ENCODE peak calls at places on chromosomes 16 and 17, in four cellular contexts. S is GM12878, V is K562, P is H1. N is an unnamed sample.

GRCh38 chr16:57993897-57994296 is 6.6 kb downstream of the ZNF319 start:
- DNase-seq in S (no peak), V (no peak), P (no peak), N (no peak)

GRCh38 chr17:30376621-30377452 is 1.9 kb upstream of the CPD start:
- DNase-seq in S (peak), V (no peak), P (no peak), N (no peak)

GRCh38 chr16:2181952-2182351 is 14.5 kb downstream of the CASKIN1 start:
- DNase-seq in S (no peak), V (no peak), P (no peak), N (no peak)

GRCh38 chr17:13638855-13639458 is 37.2 kb upstream of the HS3ST3A1 start:
- DNase-seq in S (no peak), V (no peak), P (no peak), N (no peak)

GRCh38 chr17:83046759-83047478 is 32.5 kb upstream of the METRNL start:
- DNase-seq in S (no peak), V (no peak), P (peak), N (no peak)

GRCh38 chr16:3945751-3946603 is 65.5 kb upstream of the CREBBP start:
- DNase-seq in S (no peak), V (no peak), P (no peak), N (peak)

GRCh38 chr17:45227101-45227591 is 5.5 kb downstream of the FMNL1 start:
- DNase-seq in S (peak), V (no peak), P (no peak), N (no peak)

GRCh38 chr16:83589576-83589975 is 218.2 kb upstream of the HSBP1 start:
- DNase-seq in S (no peak), V (no peak), P (no peak), N (no peak)

GRCh38 chr17:28878981-28879380 is 18.6 kb downstream of the FLOT2 start:
- DNase-seq in S (no peak), V (peak), P (peak), N (peak)

GRCh38 chr17:10292057-10292931 is 80.5 kb downstream of the MYH13 start:
- DNase-seq in S (peak), V (no peak), P (no peak), N (no peak)

GRCh38 chr16:54936979-54937672 is 6.5 kb downstream of the IRX5 start:
- DNase-seq in S (no peak), V (no peak), P (peak), N (peak)

GRCh38 chr16:27273670-27274522 is 5.3 kb upstream of the NSMCE1 start:
- DNase-seq in S (no peak), V (no peak), P (peak), N (peak)
- TF ChIP-seq KDM1A in S (no peak), V (no peak), P (no peak), N (no peak)

GRCh38 chr17:15255713-15256454 is 9.2 kb downstream of the PMP22 start:
- DNase-seq in S (no peak), V (no peak), P (no peak), N (no peak)
- TF ChIP-seq CHD2 in S (no peak), V (no peak), P (no peak), N (no peak)

GRCh38 chr16:84737192-84737591 is 37.4 kb downstream of the USP10 start:
- DNase-seq in S (no peak), V (no peak), P (no peak), N (no peak)

GRCh38 chr16:84738255-84739038 is 38.6 kb downstream of the USP10 start:
- DNase-seq in S (peak), V (peak), P (peak), N (peak)

GRCh38 chr16:84739349-84740124 is 39.7 kb downstream of the USP10 start:
- DNase-seq in S (no peak), V (no peak), P (no peak), N (no peak)

GRCh38 chr16:84735846-84736586 is 36.2 kb downstream of the USP10 start:
- DNase-seq in S (no peak), V (no peak), P (no peak), N (no peak)

GRCh38 chr16:84737658-84738057 is 37.9 kb downstream of the USP10 start:
- DNase-seq in S (no peak), V (no peak), P (no peak), N (no peak)
- TF ChIP-seq KDM1A in S (no peak), V (no peak), P (no peak), N (no peak)

GRCh38 chr17:81426676-81427445 is 31.6 kb downstream of the BAHCC1 start:
- DNase-seq in S (no peak), V (no peak), P (no peak), N (no peak)

GRCh38 chr17:81428121-81428515 is 32.9 kb downstream of the BAHCC1 start:
- DNase-seq in S (no peak), V (no peak), P (no peak), N (no peak)

GRCh38 chr17:81428521-81428920 is 33.3 kb downstream of the BAHCC1 start:
- DNase-seq in S (no peak), V (no peak), P (no peak), N (no peak)

GRCh38 chr17:81428945-81429344 is 33.7 kb downstream of the BAHCC1 start:
- DNase-seq in S (no peak), V (no peak), P (no peak), N (no peak)

GRCh38 chr17:81427446-81428120 is 32.3 kb downstream of the BAHCC1 start:
- DNase-seq in S (no peak), V (no peak), P (no peak), N (no peak)
- TF ChIP-seq CHD2 in S (no peak), V (no peak), P (no peak), N (no peak)

DNA sequence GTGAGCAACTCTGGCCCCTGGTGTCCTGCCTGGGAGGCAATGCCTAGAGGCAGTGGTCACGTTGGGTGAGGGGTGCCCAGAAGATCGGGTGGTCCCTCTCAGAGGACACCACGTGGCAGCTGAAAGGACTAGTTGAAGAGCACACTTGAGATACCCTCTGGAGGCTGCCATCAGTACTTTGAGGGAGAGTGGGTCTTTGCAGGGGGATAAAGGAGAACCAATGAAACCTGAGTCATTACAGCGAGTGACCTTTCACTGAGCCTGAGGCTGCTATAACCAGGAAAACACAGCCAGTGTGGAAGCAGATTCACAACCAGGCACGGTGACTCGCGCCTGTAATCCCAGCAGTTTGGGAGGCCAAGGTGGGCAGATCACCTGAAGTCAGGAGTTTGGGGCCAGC is 18.9 kb downstream of the CA4 start:
- DNase-seq in S (no peak), V (no peak), P (no peak), N (no peak)
- TF ChIP-seq KDM1A in S (no peak), V (no peak), P (no peak), N (no peak)

GRCh38 chr17:73760186-73760758 is 116.0 kb upstream of the SDK2 start:
- DNase-seq in S (no peak), V (peak), P (peak), N (no peak)
- TF ChIP-seq CHD2 in S (no peak), V (no peak), P (no peak), N (no peak)

GRCh38 chr17:2542056-2542455 is 30.4 kb upstream of the METTL16 start:
- DNase-seq in S (no peak), V (no peak), P (no peak), N (no peak)

GRCh38 chr17:2545393-2545792 is 33.7 kb upstream of the METTL16 start:
- DNase-seq in S (no peak), V (no peak), P (no peak), N (no peak)

GRCh38 chr17:2547176-2547575 is 35.5 kb upstream of the METTL16 start:
- DNase-seq in S (no peak), V (no peak), P (no peak), N (peak)

GRCh38 chr17:2542456-2542855 is 30.8 kb upstream of the METTL16 start:
- DNase-seq in S (peak), V (no peak), P (no peak), N (no peak)
- TF ChIP-seq KDM1A in S (no peak), V (no peak), P (no peak), N (no peak)

GRCh38 chr16:17084134-17084533 is 386.6 kb downstream of the XYLT1 start:
- DNase-seq in S (no peak), V (no peak), P (no peak), N (no peak)
- TF ChIP-seq CHD2 in S (no peak), V (no peak), P (no peak), N (no peak)

GRCh38 chr17:7477392-7478275 is 1.8 kb downstream of the ZBTB4 start:
- DNase-seq in S (no peak), V (no peak), P (no peak), N (peak)

GRCh38 chr17:7476474-7476873 is 3.0 kb downstream of the ZBTB4 start:
- DNase-seq in S (no peak), V (no peak), P (no peak), N (peak)

GRCh38 chr17:7476951-7477350 is 2.5 kb downstream of the ZBTB4 start:
- DNase-seq in S (no peak), V (no peak), P (no peak), N (no peak)

GRCh38 chr17:7478276-7479138 is 924 bp downstream of the ZBTB4 start:
- DNase-seq in S (no peak), V (peak), P (peak), N (peak)

GRCh38 chr17:7475764-7476422 is 3.5 kb downstream of the ZBTB4 start:
- DNase-seq in S (no peak), V (peak), P (no peak), N (no peak)
- TF ChIP-seq KDM1A in S (no peak), V (no peak), P (no peak), N (no peak)

GRCh38 chr16:86491643-86492030 is 18.7 kb upstream of the FOXF1 start:
- DNase-seq in S (no peak), V (no peak), P (no peak), N (no peak)
- TF ChIP-seq CHD2 in S (no peak), V (no peak), P (no peak), N (no peak)